ENCODE peak calls at places on chromosomes 3 and 15, in four cellular contexts. One of them, this sample, is unnamed.

GRCh38 chr3:5009506-5010100 is 30.4 kb downstream of the BHLHE40 start:
- DNase-seq in activated B cell treated with CpG ODN at 0.5 μM for 24 hours: no peak
- DNase-seq in KBM-7: no peak
- DNase-seq in tibial artery: no peak
- DNase-seq in this sample: no peak

GRCh38 chr3:127942613-127943012 is 27.6 kb downstream of the KBTBD12 start:
- DNase-seq in activated B cell treated with CpG ODN at 0.5 μM for 24 hours: no peak
- DNase-seq in tibial artery: no peak
- DNase-seq in KBM-7: no peak
- DNase-seq in this sample: no peak

GRCh38 chr3:193040836-193041672 is 123.4 kb upstream of the MB21D2 start:
- DNase-seq in tibial artery: no peak
- DNase-seq in activated B cell treated with CpG ODN at 0.5 μM for 24 hours: no peak
- DNase-seq in KBM-7: peak
- DNase-seq in this sample: peak

GRCh38 chr15:90594297-90594696 is 64.6 kb downstream of the CRTC3 start:
- DNase-seq in KBM-7: peak
- DNase-seq in tibial artery: peak
- DNase-seq in activated B cell treated with CpG ODN at 0.5 μM for 24 hours: peak
- DNase-seq in this sample: peak

GRCh38 chr15:32856753-32857152 is 138.9 kb downstream of the GREM1 start:
- DNase-seq in activated B cell treated with CpG ODN at 0.5 μM for 24 hours: no peak
- DNase-seq in KBM-7: no peak
- DNase-seq in tibial artery: no peak
- DNase-seq in this sample: peak

GRCh38 chr3:124700880-124701684 is 29.2 kb upstream of the UMPS start:
- DNase-seq in KBM-7: no peak
- DNase-seq in tibial artery: no peak
- DNase-seq in activated B cell treated with CpG ODN at 0.5 μM for 24 hours: no peak
- DNase-seq in this sample: peak

GRCh38 chr3:35900079-35900478 is 260.8 kb downstream of the ARPP21 start:
- DNase-seq in activated B cell treated with CpG ODN at 0.5 μM for 24 hours: no peak
- DNase-seq in KBM-7: no peak
- DNase-seq in tibial artery: no peak
- DNase-seq in this sample: no peak

GRCh38 chr3:133854264-133854663 is 41.4 kb downstream of the RAB6B start:
- DNase-seq in activated B cell treated with CpG ODN at 0.5 μM for 24 hours: no peak
- DNase-seq in KBM-7: no peak
- DNase-seq in tibial artery: no peak
- DNase-seq in this sample: no peak

GRCh38 chr3:97772926-97773325 is 8.4 kb downstream of the ARL6 start:
- DNase-seq in KBM-7: no peak
- DNase-seq in tibial artery: no peak
- DNase-seq in activated B cell treated with CpG ODN at 0.5 μM for 24 hours: no peak
- DNase-seq in this sample: no peak

GRCh38 chr3:130516645-130517512 is at the start of gene COL6A6:
- DNase-seq in activated B cell treated with CpG ODN at 0.5 μM for 24 hours: no peak
- DNase-seq in KBM-7: no peak
- DNase-seq in tibial artery: no peak
- DNase-seq in this sample: no peak

GRCh38 chr3:185460719-185461350 is 38.0 kb downstream of the TMEM41A start:
- DNase-seq in tibial artery: no peak
- DNase-seq in KBM-7: peak
- DNase-seq in activated B cell treated with CpG ODN at 0.5 μM for 24 hours: no peak
- DNase-seq in this sample: peak

GRCh38 chr3:111923095-111923771 is 55.6 kb upstream of the ABHD10 start:
- DNase-seq in KBM-7: no peak
- DNase-seq in tibial artery: no peak
- DNase-seq in activated B cell treated with CpG ODN at 0.5 μM for 24 hours: no peak
- DNase-seq in this sample: no peak

GRCh38 chr3:56702487-56703315 is 19.6 kb upstream of the TASOR start:
- DNase-seq in KBM-7: peak
- DNase-seq in tibial artery: peak
- DNase-seq in activated B cell treated with CpG ODN at 0.5 μM for 24 hours: no peak
- DNase-seq in this sample: peak

GRCh38 chr3:64166584-64167155 is 58.6 kb downstream of the PRICKLE2 start:
- DNase-seq in activated B cell treated with CpG ODN at 0.5 μM for 24 hours: no peak
- DNase-seq in KBM-7: no peak
- DNase-seq in tibial artery: no peak
- DNase-seq in this sample: peak

GRCh38 chr3:160368804-160369203 is 30.2 kb downstream of the IFT80 start:
- DNase-seq in activated B cell treated with CpG ODN at 0.5 μM for 24 hours: no peak
- DNase-seq in tibial artery: no peak
- DNase-seq in KBM-7: peak
- DNase-seq in this sample: no peak

GRCh38 chr15:78033864-78034263 is 43.6 kb downstream of the TBC1D2B start:
- DNase-seq in activated B cell treated with CpG ODN at 0.5 μM for 24 hours: no peak
- DNase-seq in KBM-7: no peak
- DNase-seq in tibial artery: no peak
- DNase-seq in this sample: no peak

GRCh38 chr15:100098705-100099104 is 243.1 kb downstream of the ADAMTS17 start:
- DNase-seq in tibial artery: no peak
- DNase-seq in KBM-7: no peak
- DNase-seq in activated B cell treated with CpG ODN at 0.5 μM for 24 hours: no peak
- DNase-seq in this sample: no peak

GRCh38 chr3:142597898-142598297 is 1.7 kb downstream of the PLS1 start:
- DNase-seq in tibial artery: no peak
- DNase-seq in activated B cell treated with CpG ODN at 0.5 μM for 24 hours: no peak
- DNase-seq in KBM-7: peak
- DNase-seq in this sample: no peak

GRCh38 chr3:144463916-144464315 is 492.3 kb downstream of the DIPK2A start:
- DNase-seq in tibial artery: no peak
- DNase-seq in KBM-7: no peak
- DNase-seq in activated B cell treated with CpG ODN at 0.5 μM for 24 hours: no peak
- DNase-seq in this sample: no peak

GRCh38 chr3:75015280-75015679 is 400.8 kb upstream of the CNTN3 start:
- DNase-seq in KBM-7: no peak
- DNase-seq in tibial artery: no peak
- DNase-seq in activated B cell treated with CpG ODN at 0.5 μM for 24 hours: no peak
- DNase-seq in this sample: no peak

GRCh38 chr3:192031941-192032340 is 571.0 kb downstream of the PYDC2 start:
- DNase-seq in activated B cell treated with CpG ODN at 0.5 μM for 24 hours: no peak
- DNase-seq in KBM-7: no peak
- DNase-seq in tibial artery: no peak
- DNase-seq in this sample: no peak

GRCh38 chr15:48674876-48675275 is 29.4 kb upstream of the FBN1 start:
- DNase-seq in tibial artery: no peak
- DNase-seq in activated B cell treated with CpG ODN at 0.5 μM for 24 hours: no peak
- DNase-seq in KBM-7: no peak
- DNase-seq in this sample: peak

GRCh38 chr3:10192953-10193691 is 28.4 kb downstream of the IRAK2 start:
- DNase-seq in tibial artery: peak
- DNase-seq in KBM-7: peak
- DNase-seq in activated B cell treated with CpG ODN at 0.5 μM for 24 hours: peak
- DNase-seq in this sample: peak

GRCh38 chr3:63872135-63872924 is 8.7 kb downstream of the ATXN7 start:
- DNase-seq in tibial artery: no peak
- DNase-seq in activated B cell treated with CpG ODN at 0.5 μM for 24 hours: no peak
- DNase-seq in KBM-7: no peak
- DNase-seq in this sample: peak

GRCh38 chr3:60517134-60517533 is 734.1 kb downstream of the FHIT start:
- DNase-seq in KBM-7: no peak
- DNase-seq in tibial artery: no peak
- DNase-seq in activated B cell treated with CpG ODN at 0.5 μM for 24 hours: no peak
- DNase-seq in this sample: no peak

GRCh38 chr15:71414778-71415177 is 299.5 kb downstream of the THSD4 start:
- DNase-seq in KBM-7: no peak
- DNase-seq in activated B cell treated with CpG ODN at 0.5 μM for 24 hours: no peak
- DNase-seq in tibial artery: no peak
- DNase-seq in this sample: no peak

GRCh38 chr3:195081242-195081963 is 189.6 kb downstream of the XXYLT1 start:
- DNase-seq in KBM-7: no peak
- DNase-seq in activated B cell treated with CpG ODN at 0.5 μM for 24 hours: no peak
- DNase-seq in tibial artery: no peak
- DNase-seq in this sample: peak

GRCh38 chr3:159814161-159814560 is 174.5 kb upstream of the IL12A start:
- DNase-seq in activated B cell treated with CpG ODN at 0.5 μM for 24 hours: no peak
- DNase-seq in KBM-7: no peak
- DNase-seq in tibial artery: no peak
- DNase-seq in this sample: no peak

GRCh38 chr3:123739754-123740153 is 144.4 kb downstream of the MYLK start:
- DNase-seq in activated B cell treated with CpG ODN at 0.5 μM for 24 hours: no peak
- DNase-seq in KBM-7: no peak
- DNase-seq in tibial artery: no peak
- DNase-seq in this sample: peak

GRCh38 chr15:84600331-84600686 is 500 bp upstream of the ZSCAN2 start:
- DNase-seq in KBM-7: peak
- DNase-seq in activated B cell treated with CpG ODN at 0.5 μM for 24 hours: no peak
- DNase-seq in tibial artery: peak
- DNase-seq in this sample: peak

GRCh38 chr15:31393441-31394091 is 66.9 kb downstream of the KLF13 start:
- DNase-seq in KBM-7: no peak
- DNase-seq in activated B cell treated with CpG ODN at 0.5 μM for 24 hours: no peak
- DNase-seq in tibial artery: no peak
- DNase-seq in this sample: no peak

GRCh38 chr3:101687142-101687931 is 819 bp upstream of the RPL24 start:
- DNase-seq in tibial artery: no peak
- DNase-seq in activated B cell treated with CpG ODN at 0.5 μM for 24 hours: no peak
- DNase-seq in KBM-7: no peak
- DNase-seq in this sample: peak

GRCh38 chr15:39860200-39860599 is 59.9 kb downstream of the GPR176 start:
- DNase-seq in KBM-7: no peak
- DNase-seq in activated B cell treated with CpG ODN at 0.5 μM for 24 hours: no peak
- DNase-seq in tibial artery: no peak
- DNase-seq in this sample: peak

GRCh38 chr3:70816346-70816745 is 503.9 kb upstream of the MDFIC2 start:
- DNase-seq in activated B cell treated with CpG ODN at 0.5 μM for 24 hours: no peak
- DNase-seq in tibial artery: no peak
- DNase-seq in KBM-7: no peak
- DNase-seq in this sample: no peak

GRCh38 chr15:86079491-86080266 is at the start of gene AGBL1:
- DNase-seq in tibial artery: no peak
- DNase-seq in KBM-7: no peak
- DNase-seq in activated B cell treated with CpG ODN at 0.5 μM for 24 hours: no peak
- DNase-seq in this sample: no peak

GRCh38 chr3:30779686-30780287 is 114.7 kb downstream of the GADL1 start:
- DNase-seq in KBM-7: peak
- DNase-seq in tibial artery: no peak
- DNase-seq in activated B cell treated with CpG ODN at 0.5 μM for 24 hours: no peak
- DNase-seq in this sample: peak

This sample was measured in fibroblast of the aortic adventitia.